ENCODE peak calls at places on chromosomes 1 and 21, in seven cellular contexts. U is PC-9, L is upper lobe of right lung, P is IMR-90, Y is K562, F is heart right ventricle, S is OCI-LY7. Z is an unnamed sample.
A peak's percentile ranks its signal among the peaks of the same experiment; 100 is the strongest.

GRCh38 chr1:179529482-179529881 is 46.3 kb downstream of the NPHS2 start:
- DNase-seq in U (no peak), L (no peak), P (no peak), Y (no peak), F (no peak), S (no peak), Z (no peak)

GRCh38 chr1:10186453-10187319 is 23.7 kb upstream of the KIF1B start:
- DNase-seq in U (no peak), L (no peak), P (no peak), Y (no peak), F (no peak), S (no peak), Z (no peak)

GRCh38 chr1:72037745-72038343 is 244.5 kb downstream of the NEGR1 start:
- DNase-seq in U (no peak), L (no peak), P (peak; percentile 49), Y (peak; percentile 1), F (peak; percentile 10), S (peak; percentile 45), Z (peak; percentile 52)

GRCh38 chr21:17699524-17700189 is 87.0 kb upstream of the BTG3 start:
- DNase-seq in U (no peak), L (no peak), P (no peak), Y (no peak), F (no peak), S (no peak), Z (no peak)

GRCh38 chr1:200897188-200897710 is 2.5 kb downstream of the INAVA start:
- DNase-seq in U (no peak), L (no peak), P (no peak), Y (no peak), F (no peak), S (no peak), Z (no peak)

GRCh38 chr1:26289158-26290059 is 9.5 kb downstream of the SH3BGRL3 start:
- DNase-seq in U (no peak), L (peak; percentile 85), P (no peak), Y (no peak), F (no peak), S (peak; percentile 98), Z (peak; percentile 55)

GRCh38 chr1:183022202-183023145 is 746 bp upstream of the LAMC1 start:
- DNase-seq in U (peak; percentile 84), L (peak; percentile 85), P (peak; percentile 98), Y (peak; percentile 44), F (peak; percentile 93), S (peak; percentile 84), Z (peak; percentile 57)

GRCh38 chr1:9121891-9122409 is 7.0 kb downstream of the GPR157 start:
- DNase-seq in U (no peak), L (no peak), P (no peak), Y (no peak), F (no peak), S (no peak), Z (no peak)

GRCh38 chr21:40846566-40847411 is at the start of gene DSCAM:
- DNase-seq in U (no peak), L (no peak), P (no peak), Y (no peak), F (no peak), S (no peak), Z (peak; percentile 39)

GRCh38 chr1:9807541-9807940 is 16.2 kb downstream of the CLSTN1 start:
- DNase-seq in U (no peak), L (peak; percentile 61), P (no peak), Y (no peak), F (no peak), S (no peak), Z (no peak)

GRCh38 chr21:36788116-36788515 is 89.2 kb downstream of the SIM2 start:
- DNase-seq in U (peak; percentile 79), L (no peak), P (no peak), Y (no peak), F (no peak), S (no peak), Z (no peak)
- H3K4me3 ChIP-seq in U (peak overlapping the region; percentile 55), L (no peak overlapping the region), P (no peak overlapping the region), Y (no peak overlapping the region), F (no peak overlapping the region), S (no peak overlapping the region), Z (no peak overlapping the region)

GRCh38 chr21:15003463-15004135 is 61.2 kb downstream of the NRIP1 start:
- DNase-seq in U (no peak), L (no peak), P (no peak), Y (no peak), F (no peak), S (no peak), Z (peak; percentile 61)

GRCh38 chr21:15005391-15005790 is 59.4 kb downstream of the NRIP1 start:
- DNase-seq in U (no peak), L (no peak), P (peak; percentile 38), Y (no peak), F (no peak), S (no peak), Z (peak; percentile 33)

GRCh38 chr21:15006594-15007230 is 58.1 kb downstream of the NRIP1 start:
- DNase-seq in U (no peak), L (no peak), P (no peak), Y (no peak), F (no peak), S (no peak), Z (no peak)

GRCh38 chr21:15001773-15002647 is 62.8 kb downstream of the NRIP1 start:
- DNase-seq in U (no peak), L (no peak), P (no peak), Y (no peak), F (no peak), S (no peak), Z (no peak)

GRCh38 chr21:15004721-15005370 is 60.0 kb downstream of the NRIP1 start:
- DNase-seq in U (no peak), L (no peak), P (peak; percentile 73), Y (no peak), F (no peak), S (no peak), Z (no peak)
- H3K4me3 ChIP-seq in U (no peak overlapping the region), L (no peak overlapping the region), P (peak overlapping the region; percentile 36), Y (no peak overlapping the region), F (peak overlapping the region; percentile 11), S (no peak overlapping the region), Z (no peak overlapping the region)

DNA sequence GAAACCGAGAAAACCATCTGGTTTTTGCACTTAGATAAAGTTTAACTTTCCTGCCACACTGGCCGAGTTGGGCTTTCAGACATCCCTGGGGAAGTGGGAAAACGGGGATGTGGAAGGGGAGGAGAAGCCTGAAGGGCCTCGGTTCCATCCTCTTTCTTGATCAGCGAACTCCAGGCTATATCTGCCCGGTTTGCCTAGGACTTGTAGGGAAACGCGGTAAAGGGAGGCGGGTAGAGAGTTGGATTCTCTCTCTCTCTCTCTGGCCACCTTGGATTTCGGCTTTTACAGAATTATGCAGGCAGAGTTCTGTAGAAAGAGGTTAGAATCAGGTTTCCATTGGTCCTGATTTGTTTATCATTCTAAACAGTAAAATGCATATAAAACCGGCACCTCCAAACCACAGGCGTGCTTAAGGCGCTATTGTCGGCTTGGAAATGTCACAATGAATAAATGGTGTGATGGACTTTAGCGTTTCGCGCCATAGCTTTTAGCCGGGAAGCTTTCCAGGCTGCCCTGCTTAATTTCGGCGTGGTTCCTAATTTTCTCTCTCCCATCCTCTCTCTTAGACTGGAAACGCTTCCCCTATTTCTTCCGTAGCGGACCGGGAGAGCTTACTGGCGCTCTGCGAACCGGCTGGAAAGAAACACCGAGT is 4.4 kb upstream of the LHX8 start:
- DNase-seq in U (no peak), L (no peak), P (no peak), Y (no peak), F (no peak), S (no peak), Z (no peak)
- H3K4me3 ChIP-seq in U (no peak overlapping the region), L (no peak overlapping the region), P (no peak overlapping the region), Y (no peak overlapping the region), F (no peak overlapping the region), S (no peak overlapping the region), Z (no peak overlapping the region)

GRCh38 chr1:31655104-31655503 is 10.4 kb upstream of the PEF1 start:
- DNase-seq in U (no peak), L (no peak), P (no peak), Y (no peak), F (no peak), S (no peak), Z (no peak)

GRCh38 chr1:31654171-31654776 is 9.6 kb upstream of the PEF1 start:
- DNase-seq in U (no peak), L (no peak), P (no peak), Y (no peak), F (no peak), S (no peak), Z (no peak)

GRCh38 chr1:31657020-31657804 is 12.5 kb upstream of the PEF1 start:
- DNase-seq in U (no peak), L (peak; percentile 52), P (no peak), Y (no peak), F (no peak), S (no peak), Z (no peak)

GRCh38 chr1:31653761-31654160 is 9.1 kb upstream of the PEF1 start:
- DNase-seq in U (no peak), L (peak; percentile 60), P (no peak), Y (no peak), F (no peak), S (no peak), Z (no peak)

GRCh38 chr1:31655756-31656155 is 11.1 kb upstream of the PEF1 start:
- DNase-seq in U (no peak), L (no peak), P (no peak), Y (no peak), F (no peak), S (no peak), Z (no peak)
- H3K4me3 ChIP-seq in U (no peak overlapping the region), L (no peak overlapping the region), P (no peak overlapping the region), Y (no peak overlapping the region), F (no peak overlapping the region), S (no peak overlapping the region), Z (no peak overlapping the region)

GRCh38 chr1:117660266-117660973 is 54.6 kb downstream of the TENT5C start:
- DNase-seq in U (no peak), L (no peak), P (no peak), Y (no peak), F (no peak), S (no peak), Z (no peak)
- H3K4me3 ChIP-seq in U (no peak overlapping the region), L (no peak overlapping the region), P (no peak overlapping the region), Y (no peak overlapping the region), F (no peak overlapping the region), S (no peak overlapping the region), Z (no peak overlapping the region)

GRCh38 chr1:228668553-228669400 is 66.5 kb upstream of the RHOU start:
- DNase-seq in U (no peak), L (no peak), P (peak; percentile 42), Y (no peak), F (no peak), S (no peak), Z (no peak)

GRCh38 chr1:228669401-228669695 is 65.9 kb upstream of the RHOU start:
- DNase-seq in U (no peak), L (no peak), P (no peak), Y (no peak), F (no peak), S (no peak), Z (no peak)

GRCh38 chr1:228664399-228664914 is 70.8 kb upstream of the RHOU start:
- DNase-seq in U (no peak), L (peak; percentile 73), P (peak; percentile 50), Y (peak; percentile 68), F (peak; percentile 75), S (peak; percentile 65), Z (peak; percentile 53)

GRCh38 chr1:228667224-228667623 is 68.1 kb upstream of the RHOU start:
- DNase-seq in U (no peak), L (no peak), P (no peak), Y (no peak), F (no peak), S (no peak), Z (no peak)

DNA sequence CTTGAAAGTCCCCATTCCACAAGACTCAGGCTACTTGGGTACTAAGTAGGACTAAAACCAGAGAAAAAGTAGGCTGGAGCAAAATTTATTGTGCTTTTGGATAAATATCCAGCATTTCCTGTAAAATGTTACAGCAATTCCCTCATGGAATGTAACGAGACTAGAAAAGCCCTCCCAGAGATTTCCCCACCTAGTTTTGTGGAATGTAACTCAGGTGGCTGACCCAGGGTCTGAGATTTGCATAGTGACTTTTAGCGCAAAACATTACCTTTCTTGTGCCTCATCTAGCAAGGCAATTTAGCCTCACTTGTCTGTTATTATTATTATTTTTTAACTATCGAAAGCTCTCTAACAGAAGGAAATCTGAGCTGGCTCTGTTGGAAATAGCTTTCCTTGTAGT is 68.6 kb upstream of the RHOU start:
- DNase-seq in U (no peak), L (no peak), P (no peak), Y (no peak), F (no peak), S (no peak), Z (no peak)
- H3K4me3 ChIP-seq in U (no peak overlapping the region), L (no peak overlapping the region), P (no peak overlapping the region), Y (no peak overlapping the region), F (no peak overlapping the region), S (no peak overlapping the region), Z (no peak overlapping the region)

Z was measured in WERI-Rb-1.